ENCODE peak calls at places on chromosomes 16 and 17, in five cellular contexts. R, F, I, T and K are unnamed samples.

GRCh38 chr17:44170499-44171201 is at the start of gene ASB16:
- DNase-seq in F (no peak), T (no peak), I (no peak), R (no peak), K (no peak)

GRCh38 chr17:49338883-49339282 is 23.2 kb downstream of the ZNF652 start:
- DNase-seq in I (no peak), R (peak), F (no peak), T (no peak), K (no peak)

GRCh38 chr16:50820225-50820624 is 78.3 kb downstream of the CYLD start:
- DNase-seq in F (no peak), R (no peak), I (no peak), T (no peak), K (no peak)

GRCh38 chr16:10514369-10515055 is 65.9 kb downstream of the EMP2 start:
- DNase-seq in T (peak), I (peak), F (no peak), R (peak), K (no peak)

GRCh38 chr16:71927383-71927782 is 32.1 kb downstream of the IST1 start:
- DNase-seq in I (peak), R (no peak), F (no peak), T (no peak), K (no peak)

GRCh38 chr17:81022371-81022729 is 12.6 kb upstream of the BAIAP2 start:
- DNase-seq in I (no peak), T (no peak), F (no peak), R (peak), K (no peak)

GRCh38 chr17:74963656-74964055 is 8.9 kb downstream of the HID1 start:
- DNase-seq in R (no peak), I (no peak), F (no peak), T (no peak), K (no peak)

GRCh38 chr16:1537763-1538289 is 4.4 kb downstream of the TMEM204 start:
- DNase-seq in F (no peak), I (no peak), T (no peak), R (no peak), K (no peak)

GRCh38 chr16:77406680-77407079 is 28.2 kb downstream of the ADAMTS18 start:
- DNase-seq in F (no peak), R (no peak), I (peak), T (peak), K (no peak)

GRCh38 chr16:19431636-19432340 is 14.1 kb downstream of the TMC5 start:
- DNase-seq in F (no peak), R (no peak), T (no peak), I (no peak), K (no peak)

GRCh38 chr17:42894283-42895184 is 6.1 kb upstream of the G6PC1 start:
- DNase-seq in I (no peak), F (no peak), T (peak), R (no peak), K (no peak)

GRCh38 chr17:50363217-50364060 is 9.5 kb downstream of the MRPL27 start:
- DNase-seq in T (peak), R (no peak), F (no peak), I (no peak), K (peak)

GRCh38 chr16:85395913-85396878 is 216.9 kb upstream of the GSE1 start:
- DNase-seq in I (no peak), R (no peak), F (no peak), T (no peak), K (peak)

GRCh38 chr16:10282367-10282766 is 100.1 kb upstream of the GRIN2A start:
- DNase-seq in R (no peak), T (no peak), F (no peak), I (no peak), K (no peak)

GRCh38 chr17:44043326-44043725 is 23.1 kb downstream of the LSM12 start:
- DNase-seq in T (no peak), I (no peak), R (no peak), F (no peak), K (no peak)

GRCh38 chr16:68951991-68952877 is 108.9 kb downstream of the TANGO6 start:
- DNase-seq in T (no peak), F (no peak), R (no peak), I (peak), K (no peak)

GRCh38 chr16:64250866-64251265 is 871.0 kb downstream of the CDH11 start:
- DNase-seq in R (no peak), T (no peak), F (no peak), I (no peak), K (no peak)

GRCh38 chr17:29091591-29092291 is 48.8 kb downstream of the PIPOX start:
- DNase-seq in R (no peak), F (no peak), T (no peak), I (no peak), K (no peak)

GRCh38 chr17:29709861-29710849 is 87.4 kb upstream of the CORO6 start:
- DNase-seq in I (no peak), R (no peak), F (no peak), T (no peak), K (no peak)

GRCh38 chr16:56401482-56401881 is 23.9 kb downstream of the AMFR start:
- DNase-seq in R (peak), F (no peak), I (peak), T (peak), K (no peak)
- TF ChIP-seq SRF in R (no peak), F (no peak), I (no peak), T (no peak), K (no peak)

DNA sequence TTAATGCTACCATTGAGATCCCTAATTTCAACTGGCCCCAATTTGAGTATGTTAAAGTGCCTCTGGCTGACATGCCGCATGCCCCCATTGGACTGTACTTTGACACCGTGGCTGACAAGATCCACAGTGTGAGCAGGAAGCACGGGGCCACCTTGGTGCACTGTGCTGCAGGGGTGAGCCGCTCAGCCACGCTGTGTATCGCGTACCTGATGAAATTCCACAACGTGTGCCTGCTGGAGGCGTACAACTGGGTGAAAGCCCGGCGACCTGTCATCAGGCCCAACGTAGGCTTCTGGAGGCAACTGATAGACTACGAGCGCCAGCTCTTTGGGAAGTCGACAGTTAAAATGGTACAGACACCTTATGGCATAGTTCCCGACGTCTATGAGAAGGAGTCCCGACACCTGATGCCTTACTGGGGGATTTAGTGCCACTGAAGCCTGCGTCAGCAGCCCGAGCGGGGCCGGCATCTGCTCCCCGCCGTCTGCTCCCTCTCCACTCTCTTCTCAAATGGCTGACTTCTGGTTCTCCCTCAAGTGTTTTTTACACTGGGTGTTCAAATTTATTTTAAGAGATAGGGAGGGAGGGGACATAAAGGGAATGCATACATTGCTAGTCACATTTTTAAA is 22.9 kb downstream of the DUSP14 start:
- DNase-seq in I (no peak), F (no peak), T (no peak), R (no peak), K (no peak)
- TF ChIP-seq SRF in I (no peak), F (no peak), T (no peak), R (no peak), K (no peak)

DNA sequence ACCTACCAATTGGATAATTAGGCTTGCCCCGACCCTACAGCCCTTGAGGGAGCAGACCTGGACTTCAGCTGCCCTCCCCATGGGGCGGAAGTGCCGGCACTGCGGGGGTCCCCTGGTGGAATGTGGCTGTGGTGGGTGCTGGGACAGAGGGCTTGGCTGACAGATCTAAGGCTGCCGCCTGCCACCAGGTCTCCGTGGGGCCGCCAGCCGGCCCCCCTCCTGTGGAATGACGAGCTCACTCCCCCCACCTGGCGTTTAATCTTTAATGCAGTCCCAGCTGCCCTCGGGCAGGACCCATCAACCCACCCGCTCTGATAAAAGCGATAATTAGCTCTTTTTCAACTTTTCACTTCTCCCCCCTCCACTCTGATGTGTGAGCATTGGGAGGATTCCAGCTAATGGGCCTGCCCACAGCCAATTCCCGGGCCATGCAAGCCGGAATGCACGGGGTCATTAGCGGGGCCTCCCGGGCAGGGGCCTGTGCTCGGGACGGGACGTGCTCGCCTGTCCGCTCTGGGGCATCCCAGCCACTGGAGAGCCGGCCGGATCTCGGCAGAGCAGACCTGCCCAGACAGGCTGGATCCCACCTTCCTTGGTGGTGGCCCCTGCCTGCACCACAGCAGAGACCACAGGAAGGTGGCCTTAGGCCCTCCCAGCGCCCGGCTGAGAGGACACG is 28.3 kb upstream of the GOSR2 start:
- DNase-seq in T (no peak), R (peak), F (no peak), I (no peak), K (no peak)
- TF ChIP-seq SRF in T (no peak), R (no peak), F (no peak), I (no peak), K (no peak)

GRCh38 chr17:78897639-78897996 is 5.4 kb downstream of the CEP295NL start:
- DNase-seq in T (no peak), I (no peak), R (no peak), F (no peak), K (no peak)

GRCh38 chr17:78895322-78895721 is 7.7 kb downstream of the CEP295NL start:
- DNase-seq in F (no peak), T (no peak), I (no peak), R (no peak), K (no peak)

GRCh38 chr17:78898075-78898836 is 4.7 kb downstream of the CEP295NL start:
- DNase-seq in F (no peak), T (no peak), R (no peak), I (no peak), K (no peak)

GRCh38 chr17:78896834-78897638 is 6.0 kb downstream of the CEP295NL start:
- DNase-seq in T (no peak), I (no peak), F (no peak), R (no peak), K (no peak)

DNA sequence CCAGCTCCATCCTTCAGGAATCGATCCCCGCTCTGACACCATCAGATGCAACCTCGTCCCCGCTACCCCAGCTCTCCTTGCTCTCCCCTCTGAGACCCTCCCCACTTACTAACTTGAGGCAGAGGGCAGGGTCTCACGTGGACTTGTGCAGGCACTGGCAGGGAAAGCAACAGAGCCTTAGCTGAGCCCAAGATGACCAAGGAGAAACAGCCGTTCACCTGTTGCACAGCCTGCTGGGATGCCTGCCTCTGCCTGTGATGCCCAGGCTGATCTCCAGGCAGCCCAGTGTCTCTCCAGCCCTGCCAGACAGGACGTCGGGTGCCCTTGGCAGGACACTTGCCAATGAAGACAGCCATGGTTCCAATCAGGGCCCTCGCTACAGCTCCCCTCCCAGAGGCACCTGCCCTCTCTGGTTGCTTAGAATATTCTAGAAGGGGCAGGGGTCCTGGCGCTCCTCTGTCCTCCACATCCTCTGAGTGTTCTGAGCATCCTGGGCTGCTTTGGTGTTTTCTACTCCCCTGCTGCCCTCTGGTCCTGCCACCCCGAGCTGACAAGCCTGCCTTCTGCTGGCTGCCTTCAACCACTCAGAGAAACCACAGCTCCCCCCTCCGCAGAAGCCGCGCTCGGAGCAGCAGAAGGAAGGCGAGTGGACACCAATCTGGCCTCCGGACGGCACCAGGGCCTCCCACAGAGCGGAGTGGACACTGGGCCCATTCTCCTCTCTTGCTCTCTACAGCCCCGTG is 6.7 kb downstream of the CEP295NL start:
- DNase-seq in F (no peak), T (no peak), R (no peak), I (no peak), K (no peak)
- TF ChIP-seq SRF in F (no peak), T (no peak), R (no peak), I (no peak), K (no peak)

GRCh38 chr17:142102-142661 is 4.8 kb downstream of the SCGB1C2 start:
- DNase-seq in T (peak), R (no peak), I (peak), F (no peak), K (no peak)
- TF ChIP-seq SRF in T (no peak), R (no peak), I (no peak), F (no peak), K (no peak)

GRCh38 chr16:66130296-66130910 is 236.1 kb upstream of the CDH5 start:
- DNase-seq in I (no peak), F (no peak), R (no peak), T (no peak), K (no peak)

GRCh38 chr16:66129196-66129595 is 237.3 kb upstream of the CDH5 start:
- DNase-seq in R (no peak), T (no peak), F (no peak), I (no peak), K (no peak)

GRCh38 chr16:66127459-66128362 is 238.8 kb upstream of the CDH5 start:
- DNase-seq in R (no peak), I (no peak), T (no peak), F (no peak), K (no peak)

GRCh38 chr16:66131156-66131807 is 235.2 kb upstream of the CDH5 start:
- DNase-seq in F (no peak), T (no peak), R (no peak), I (no peak), K (no peak)

DNA sequence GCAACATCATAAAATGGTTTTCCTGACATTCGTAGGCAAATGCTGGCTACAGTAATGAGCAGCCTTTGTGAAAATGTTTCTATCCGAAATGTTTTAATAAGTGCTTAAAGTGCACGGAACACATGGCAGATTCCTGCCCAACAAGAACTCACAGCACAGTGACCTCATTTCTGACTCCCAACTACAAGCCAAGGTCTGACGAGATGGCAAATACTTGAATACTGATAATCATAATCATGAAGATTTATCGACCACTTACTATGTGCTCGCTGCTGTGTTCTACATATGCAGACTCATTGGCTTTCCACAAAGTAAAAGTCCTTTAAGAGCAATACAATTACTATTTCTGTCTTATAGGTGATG is 238.1 kb upstream of the CDH5 start:
- DNase-seq in R (no peak), T (no peak), F (no peak), I (no peak), K (no peak)
- TF ChIP-seq SRF in R (no peak), T (no peak), F (no peak), I (no peak), K (no peak)